ENCODE peak calls at places on chromosomes 4 and X, in four cellular contexts. V is mesenchymal stem cell, R is IMR-90, J is mammary epithelial cell. O is an unnamed sample.

GRCh38 chrX:8067754-8068469 is 103.2 kb downstream of the VCX2 start:
- DNase-seq in V (peak; percentile 84), R (peak; percentile 28), J (peak; percentile 49), O (no peak)

GRCh38 chrX:12526296-12526695 is 264.9 kb upstream of the PRPS2 start:
- DNase-seq in V (no peak), R (no peak), J (no peak), O (no peak)

GRCh38 chr4:2281575-2282343 is 19.9 kb upstream of the MXD4 start:
- DNase-seq in V (no peak), R (no peak), J (no peak), O (peak; percentile 76)

GRCh38 chrX:111761578-111762135 is 80.7 kb downstream of the ALG13 start:
- DNase-seq in V (no peak), R (no peak), J (no peak), O (no peak)

GRCh38 chr4:2250764-2251072 is 8.8 kb upstream of the HAUS3 start:
- DNase-seq in V (no peak), R (no peak), J (no peak), O (no peak)

GRCh38 chr4:108029731-108030130 is 40.0 kb downstream of the HADH start:
- DNase-seq in V (peak; percentile 40), R (peak; percentile 59), J (peak; percentile 19), O (no peak)

GRCh38 chr4:152390216-152390615 is 145.7 kb downstream of the FBXW7 start:
- DNase-seq in V (no peak), R (no peak), J (no peak), O (no peak)

GRCh38 chr4:38868055-38868965 is 704 bp downstream of the FAM114A1 start:
- DNase-seq in V (peak; percentile 55), R (peak; percentile 60), J (peak; percentile 23), O (peak; percentile 33)

GRCh38 chr4:189143255-189143654 is 797.4 kb upstream of the FRG1 start:
- DNase-seq in V (peak; percentile 80), R (peak; percentile 66), J (peak; percentile 100), O (no peak)

GRCh38 chrX:1386338-1387127 is 5.4 kb downstream of the SLC25A6 start:
- DNase-seq in V (no peak), R (no peak), J (no peak), O (no peak)

GRCh38 chrX:72258174-72258573 is 18.9 kb downstream of the RPS4X start:
- DNase-seq in V (peak; percentile 68), R (peak; percentile 84), J (no peak), O (no peak)

GRCh38 chr4:32985256-32985655 is 2265.1 kb downstream of the PCDH7 start:
- DNase-seq in V (peak; percentile 48), R (no peak), J (no peak), O (no peak)

GRCh38 chr4:8532245-8532781 is 47.9 kb upstream of the GPR78 start:
- DNase-seq in V (no peak), R (no peak), J (no peak), O (no peak)

GRCh38 chr4:20487852-20488251 is 212.4 kb upstream of the PACRGL start:
- DNase-seq in V (no peak), R (peak; percentile 25), J (no peak), O (no peak)

GRCh38 chr4:16824278-16824806 is 74.1 kb downstream of the LDB2 start:
- DNase-seq in V (no peak), R (no peak), J (no peak), O (no peak)

GRCh38 chr4:159216834-159217233 is 114.0 kb downstream of the RAPGEF2 start:
- DNase-seq in V (no peak), R (no peak), J (no peak), O (no peak)

GRCh38 chr4:22179124-22179874 is 230.7 kb upstream of the KCNIP4 start:
- DNase-seq in V (peak; percentile 53), R (peak; percentile 77), J (peak; percentile 90), O (no peak)

GRCh38 chrX:153321381-153322105 is at the start of gene PNMA6F:
- DNase-seq in V (no peak), R (no peak), J (no peak), O (no peak)

GRCh38 chrX:17361620-17362019 is 13.4 kb upstream of the NHS start:
- DNase-seq in V (no peak), R (no peak), J (no peak), O (peak; percentile 69)

GRCh38 chr4:101224358-101225218 is 122.7 kb downstream of the PPP3CA start:
- DNase-seq in V (no peak), R (no peak), J (no peak), O (no peak)

GRCh38 chrX:121301356-121301755 is 253.9 kb downstream of the GLUD2 start:
- DNase-seq in V (no peak), R (no peak), J (no peak), O (no peak)

GRCh38 chrX:151679798-151680427 is 15.3 kb upstream of the PRRG3 start:
- DNase-seq in V (no peak), R (no peak), J (no peak), O (no peak)

GRCh38 chrX:39805022-39805421 is 292.7 kb downstream of the BCOR start:
- DNase-seq in V (no peak), R (no peak), J (no peak), O (no peak)

GRCh38 chrX:77505227-77505626 is 58.0 kb downstream of the FGF16 start:
- DNase-seq in V (peak; percentile 31), R (peak; percentile 69), J (no peak), O (no peak)

GRCh38 chr4:53541577-53542206 is 49.6 kb downstream of the LNX1 start:
- DNase-seq in V (peak; percentile 83), R (peak; percentile 95), J (peak; percentile 75), O (peak; percentile 53)

GRCh38 chr4:107654694-107655093 is 65.3 kb downstream of the PAPSS1 start:
- DNase-seq in V (no peak), R (no peak), J (no peak), O (no peak)

GRCh38 chr4:88177981-88178632 is 19.7 kb upstream of the ABCG2 start:
- DNase-seq in V (peak; percentile 82), R (peak; percentile 85), J (peak; percentile 86), O (no peak)
- H2AFZ ChIP-seq in V (peak overlapping the region; percentile 43), R (peak overlapping the region; percentile 90), J (peak overlapping the region; percentile 73), O (no peak overlapping the region)

DNA sequence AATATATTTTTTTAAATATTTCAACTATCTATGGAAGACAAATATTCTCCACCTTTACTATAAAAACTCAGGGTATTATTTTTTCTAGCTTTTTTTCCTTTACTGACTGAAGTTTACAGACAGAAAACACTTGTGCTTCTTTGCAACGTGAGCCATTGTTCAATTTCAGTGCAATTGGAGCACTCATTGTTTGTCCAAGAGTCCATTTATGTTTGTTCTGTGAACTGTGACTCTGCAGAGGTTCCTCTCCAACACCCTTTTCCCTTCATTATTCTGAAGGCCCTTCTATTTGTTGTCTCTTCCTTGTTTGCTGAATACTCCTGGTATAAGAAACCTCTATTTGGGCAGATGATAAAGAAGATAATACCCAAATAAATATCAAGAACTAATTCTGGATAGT is 37.4 kb downstream of the DAPP1 start:
- DNase-seq in V (no peak), R (no peak), J (no peak), O (no peak)
- H3K4me1 ChIP-seq in V (no peaks in the 10 kb centered on the region), R (no peaks in the 10 kb centered on the region), J (peaks cover 13% of the 10 kb centered on the region), O (peaks cover 31% of the 10 kb centered on the region)

GRCh38 chr4:145868637-145869409 is 69.8 kb downstream of the ZNF827 start:
- DNase-seq in V (no peak), R (peak; percentile 12), J (no peak), O (peak; percentile 59)

GRCh38 chr4:145863191-145863590 is 75.4 kb downstream of the ZNF827 start:
- DNase-seq in V (no peak), R (no peak), J (no peak), O (no peak)

GRCh38 chr4:145867416-145867815 is 71.2 kb downstream of the ZNF827 start:
- DNase-seq in V (no peak), R (peak; percentile 22), J (no peak), O (no peak)

GRCh38 chr4:145861331-145862318 is 77.0 kb downstream of the ZNF827 start:
- DNase-seq in V (no peak), R (no peak), J (no peak), O (no peak)

DNA sequence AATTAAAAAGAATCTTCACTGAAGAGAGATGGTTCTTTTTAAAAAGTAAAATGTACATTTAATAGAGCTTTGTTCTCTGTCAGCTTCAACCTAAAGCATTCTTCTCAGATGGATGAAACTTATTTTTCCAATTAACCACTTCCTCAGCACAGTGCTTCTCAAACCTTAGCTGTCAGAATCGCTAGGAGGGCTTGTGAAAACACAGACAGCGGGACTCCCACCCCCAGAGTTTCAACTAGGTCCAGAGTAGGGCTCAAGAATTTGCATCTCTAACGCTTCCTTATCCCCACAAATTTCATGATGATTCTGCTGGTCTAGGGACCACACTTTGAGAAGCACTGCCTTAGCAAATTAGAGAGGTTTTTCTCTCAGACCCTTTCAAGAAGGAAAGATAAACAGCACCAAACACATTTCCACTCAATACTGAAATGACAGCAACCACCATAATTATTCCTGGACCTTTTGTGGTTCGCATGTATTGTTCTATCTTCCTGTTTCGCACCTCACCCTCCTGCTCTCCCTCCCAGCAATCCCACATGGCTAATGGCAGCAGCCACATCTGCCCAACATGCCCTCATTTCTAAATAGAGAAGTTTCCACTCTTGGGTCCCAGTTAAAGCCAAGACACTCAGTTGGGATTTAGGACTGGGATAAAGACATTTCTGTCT is 73.2 kb downstream of the ZNF827 start:
- DNase-seq in V (no peak), R (no peak), J (no peak), O (no peak)
- H3K4me2 ChIP-seq in V (no peak overlapping the region), R (no peak overlapping the region), J (no peak overlapping the region), O (no peak overlapping the region)

DNA sequence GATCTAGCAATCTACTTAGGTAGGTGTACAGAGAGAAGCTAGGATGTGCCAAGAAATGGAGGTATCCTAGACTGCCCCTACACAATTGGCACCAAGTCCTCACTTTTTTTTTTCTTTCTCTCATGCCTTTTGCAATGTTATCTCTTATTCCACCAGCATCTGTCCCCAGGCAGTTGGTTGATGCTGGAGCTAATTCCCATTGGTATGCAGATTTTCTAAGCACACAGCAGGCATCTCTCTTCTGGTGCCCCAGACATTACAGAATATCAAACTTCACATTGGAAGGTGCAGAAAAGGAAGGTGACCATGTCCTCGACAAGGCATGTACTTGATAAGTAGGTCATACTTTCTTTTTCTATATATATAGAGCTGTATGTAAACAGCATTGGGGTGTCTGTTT is 21.6 kb downstream of the LUZP4 start:
- DNase-seq in V (no peak), R (no peak), J (no peak), O (no peak)
- H2AFZ ChIP-seq in V (no peak overlapping the region), R (no peak overlapping the region), J (no peak overlapping the region), O (no peak overlapping the region)

DNA sequence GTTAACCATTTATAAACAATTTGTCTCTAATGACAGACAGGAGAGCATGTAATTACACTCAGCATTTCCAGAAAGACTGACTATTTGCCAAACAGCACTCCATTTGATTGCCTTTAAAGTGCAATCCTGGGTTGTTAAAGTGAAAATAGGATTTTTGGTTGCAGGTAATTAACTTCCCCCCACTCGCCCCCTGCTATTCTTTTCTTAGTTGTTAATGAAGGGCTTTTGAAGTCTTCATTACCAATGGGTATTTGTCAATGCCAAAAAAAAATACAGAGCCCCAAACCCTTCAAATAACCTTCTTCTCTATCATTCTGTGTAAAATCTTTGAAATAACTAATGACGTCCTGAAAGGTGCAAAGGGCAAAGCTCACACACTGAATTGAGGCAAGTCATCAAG is 825.6 kb downstream of the STPG2 start:
- DNase-seq in V (no peak), R (no peak), J (no peak), O (no peak)
- H3K4me1 ChIP-seq in V (no peaks in the 10 kb centered on the region), R (no peaks in the 10 kb centered on the region), J (no peaks in the 10 kb centered on the region), O (no peaks in the 10 kb centered on the region)